ENCODE peak calls at places on chromosome 3, in five cellular contexts. One of them, this sample, is unnamed.
A peak's percentile ranks its signal among the peaks of the same experiment; 100 is the strongest.

GRCh38 chr3:129629011-129629410 is 22.5 kb upstream of the PLXND1 start:
- DNase-seq in NCI-H2171 treated with DMSO at 0.1 percent for 48 hours: no peak
- DNase-seq in RPMI7951: no peak
- DNase-seq in activated naive CD8-positive, alpha-beta T cell treated with anti-CD3 and anti-CD28 coated beads, Interleukin-2, amount 50 U/mL, for 24 hours: no peak
- DNase-seq in kidney glomerular epithelial cell: no peak
- DNase-seq in this sample: no peak

GRCh38 chr3:52897130-52898109 is at the start of gene STIMATE:
- DNase-seq in NCI-H2171 treated with DMSO at 0.1 percent for 48 hours: peak; percentile 64
- DNase-seq in RPMI7951: peak; percentile 82
- DNase-seq in activated naive CD8-positive, alpha-beta T cell treated with anti-CD3 and anti-CD28 coated beads, Interleukin-2, amount 50 U/mL, for 24 hours: peak; percentile 85
- DNase-seq in kidney glomerular epithelial cell: peak; percentile 59
- DNase-seq in this sample: peak; percentile 81

GRCh38 chr3:143974877-143975238 is 3.2 kb downstream of the DIPK2A start:
- DNase-seq in kidney glomerular epithelial cell: no peak
- DNase-seq in activated naive CD8-positive, alpha-beta T cell treated with anti-CD3 and anti-CD28 coated beads, Interleukin-2, amount 50 U/mL, for 24 hours: no peak
- DNase-seq in NCI-H2171 treated with DMSO at 0.1 percent for 48 hours: no peak
- DNase-seq in RPMI7951: no peak
- DNase-seq in this sample: no peak

GRCh38 chr3:15899438-15899837 is 101.7 kb upstream of the ANKRD28 start:
- DNase-seq in NCI-H2171 treated with DMSO at 0.1 percent for 48 hours: peak; percentile 2
- DNase-seq in activated naive CD8-positive, alpha-beta T cell treated with anti-CD3 and anti-CD28 coated beads, Interleukin-2, amount 50 U/mL, for 24 hours: no peak
- DNase-seq in RPMI7951: peak; percentile 50
- DNase-seq in kidney glomerular epithelial cell: peak; percentile 65
- DNase-seq in this sample: no peak

GRCh38 chr3:101253429-101253828 is 66.9 kb downstream of the IMPG2 start:
- DNase-seq in NCI-H2171 treated with DMSO at 0.1 percent for 48 hours: no peak
- DNase-seq in kidney glomerular epithelial cell: no peak
- DNase-seq in activated naive CD8-positive, alpha-beta T cell treated with anti-CD3 and anti-CD28 coated beads, Interleukin-2, amount 50 U/mL, for 24 hours: no peak
- DNase-seq in RPMI7951: no peak
- DNase-seq in this sample: no peak

GRCh38 chr3:116443096-116443793 is 2.0 kb downstream of the LSAMP start:
- DNase-seq in activated naive CD8-positive, alpha-beta T cell treated with anti-CD3 and anti-CD28 coated beads, Interleukin-2, amount 50 U/mL, for 24 hours: no peak
- DNase-seq in RPMI7951: no peak
- DNase-seq in kidney glomerular epithelial cell: no peak
- DNase-seq in NCI-H2171 treated with DMSO at 0.1 percent for 48 hours: peak; percentile 41
- DNase-seq in this sample: peak; percentile 15

GRCh38 chr3:72320911-72321385 is 527.3 kb downstream of the SHQ1 start:
- DNase-seq in kidney glomerular epithelial cell: no peak
- DNase-seq in NCI-H2171 treated with DMSO at 0.1 percent for 48 hours: no peak
- DNase-seq in activated naive CD8-positive, alpha-beta T cell treated with anti-CD3 and anti-CD28 coated beads, Interleukin-2, amount 50 U/mL, for 24 hours: no peak
- DNase-seq in RPMI7951: no peak
- DNase-seq in this sample: no peak

GRCh38 chr3:174659516-174659915 is 199.6 kb upstream of the NAALADL2 start:
- DNase-seq in activated naive CD8-positive, alpha-beta T cell treated with anti-CD3 and anti-CD28 coated beads, Interleukin-2, amount 50 U/mL, for 24 hours: no peak
- DNase-seq in RPMI7951: no peak
- DNase-seq in kidney glomerular epithelial cell: no peak
- DNase-seq in NCI-H2171 treated with DMSO at 0.1 percent for 48 hours: no peak
- DNase-seq in this sample: no peak

GRCh38 chr3:5298453-5298852 is 110.9 kb downstream of the EDEM1 start:
- DNase-seq in activated naive CD8-positive, alpha-beta T cell treated with anti-CD3 and anti-CD28 coated beads, Interleukin-2, amount 50 U/mL, for 24 hours: no peak
- DNase-seq in NCI-H2171 treated with DMSO at 0.1 percent for 48 hours: no peak
- DNase-seq in kidney glomerular epithelial cell: no peak
- DNase-seq in RPMI7951: no peak
- DNase-seq in this sample: no peak

GRCh38 chr3:147943265-147943945 is 534.2 kb downstream of the ZIC1 start:
- DNase-seq in kidney glomerular epithelial cell: peak; percentile 84
- DNase-seq in NCI-H2171 treated with DMSO at 0.1 percent for 48 hours: no peak
- DNase-seq in activated naive CD8-positive, alpha-beta T cell treated with anti-CD3 and anti-CD28 coated beads, Interleukin-2, amount 50 U/mL, for 24 hours: no peak
- DNase-seq in RPMI7951: peak; percentile 89
- DNase-seq in this sample: no peak

GRCh38 chr3:106341090-106341489 is 472.3 kb upstream of the CBLB start:
- DNase-seq in NCI-H2171 treated with DMSO at 0.1 percent for 48 hours: peak; percentile 100
- DNase-seq in kidney glomerular epithelial cell: no peak
- DNase-seq in RPMI7951: peak; percentile 34
- DNase-seq in activated naive CD8-positive, alpha-beta T cell treated with anti-CD3 and anti-CD28 coated beads, Interleukin-2, amount 50 U/mL, for 24 hours: no peak
- DNase-seq in this sample: no peak

GRCh38 chr3:109132801-109133473 is 3.6 kb upstream of the C3orf85 start:
- DNase-seq in activated naive CD8-positive, alpha-beta T cell treated with anti-CD3 and anti-CD28 coated beads, Interleukin-2, amount 50 U/mL, for 24 hours: no peak
- DNase-seq in kidney glomerular epithelial cell: peak; percentile 91
- DNase-seq in NCI-H2171 treated with DMSO at 0.1 percent for 48 hours: no peak
- DNase-seq in RPMI7951: peak; percentile 16
- DNase-seq in this sample: no peak

GRCh38 chr3:127316685-127317084 is 28.8 kb upstream of the PRR20G start:
- DNase-seq in activated naive CD8-positive, alpha-beta T cell treated with anti-CD3 and anti-CD28 coated beads, Interleukin-2, amount 50 U/mL, for 24 hours: no peak
- DNase-seq in RPMI7951: no peak
- DNase-seq in kidney glomerular epithelial cell: no peak
- DNase-seq in NCI-H2171 treated with DMSO at 0.1 percent for 48 hours: no peak
- DNase-seq in this sample: no peak

GRCh38 chr3:139302084-139302800 is 41.6 kb upstream of the MRPS22 start:
- DNase-seq in RPMI7951: peak; percentile 100
- DNase-seq in NCI-H2171 treated with DMSO at 0.1 percent for 48 hours: no peak
- DNase-seq in kidney glomerular epithelial cell: peak; percentile 98
- DNase-seq in activated naive CD8-positive, alpha-beta T cell treated with anti-CD3 and anti-CD28 coated beads, Interleukin-2, amount 50 U/mL, for 24 hours: no peak
- DNase-seq in this sample: no peak

This sample was measured in C1 segment of cervical spinal cord.